ENCODE peak calls at places on chromosome 11, in eight cellular contexts. R is IMR-90, B is breast epithelium, I is prostate gland, J is gastrocnemius medialis, L is vagina, V is heart left ventricle, U is tibial nerve. M is an unnamed sample.
A peak's percentile ranks its signal among the peaks of the same experiment; 100 is the strongest.

GRCh38 chr11:131739243-131739882 is 368.9 kb downstream of the NTM start:
- DNase-seq in R (peak; percentile 40), B (no peak), I (no peak), L (no peak), V (no peak), J (no peak), U (no peak), M (no peak)

GRCh38 chr11:69244286-69244685 is 49.7 kb upstream of the MYEOV start:
- DNase-seq in L (peak; percentile 77), R (no peak), U (no peak), V (no peak), J (no peak), B (no peak), I (no peak), M (no peak)

GRCh38 chr11:117743121-117743815 is 53.7 kb downstream of the DSCAML1 start:
- DNase-seq in B (no peak), I (no peak), J (no peak), V (no peak), R (no peak), U (no peak), L (no peak), M (no peak)

GRCh38 chr11:10493041-10493663 is 38.1 kb downstream of the AMPD3 start:
- DNase-seq in J (no peak), V (no peak), B (no peak), R (no peak), I (no peak), U (no peak), L (peak; percentile 91), M (no peak)

GRCh38 chr11:102810943-102811528 is 13.1 kb upstream of the MMP1 start:
- DNase-seq in B (no peak), J (no peak), I (no peak), L (no peak), R (peak; percentile 45), U (no peak), V (no peak), M (no peak)

GRCh38 chr11:117230286-117230961 is 1.4 kb downstream of the PCSK7 start:
- DNase-seq in U (no peak), J (no peak), B (no peak), L (no peak), I (no peak), R (peak; percentile 51), V (no peak), M (no peak)

GRCh38 chr11:60349990-60350389 is 22.9 kb downstream of the MS4A6E start:
- DNase-seq in B (no peak), V (no peak), L (no peak), U (no peak), R (no peak), I (no peak), J (no peak), M (no peak)

GRCh38 chr11:12085371-12086251 is 24.8 kb upstream of the MICAL2 start:
- DNase-seq in R (peak; percentile 64), L (no peak), I (no peak), V (no peak), U (no peak), B (no peak), J (no peak), M (no peak)

GRCh38 chr11:120324932-120325810 is at the start of gene TLCD5:
- DNase-seq in R (peak; percentile 68), B (no peak), V (peak; percentile 83), J (no peak), I (peak; percentile 46), L (no peak), U (peak; percentile 33), M (peak; percentile 72)

GRCh38 chr11:123216249-123216648 is 21.2 kb upstream of the CLMP start:
- DNase-seq in B (no peak), R (no peak), I (no peak), V (no peak), L (no peak), J (no peak), U (no peak), M (no peak)

GRCh38 chr11:133163463-133164419 is 368.6 kb downstream of the OPCML start:
- DNase-seq in L (no peak), R (peak; percentile 20), I (peak; percentile 20), V (peak; percentile 45), U (no peak), B (no peak), J (no peak), M (no peak)

GRCh38 chr11:113410414-113411135 is 23.0 kb downstream of the ANKK1 start:
- DNase-seq in V (no peak), J (no peak), B (no peak), L (no peak), R (no peak), U (no peak), I (no peak), M (no peak)

GRCh38 chr11:75371930-75372876 is 20.7 kb upstream of the ARRB1 start:
- DNase-seq in R (no peak), U (no peak), V (no peak), B (no peak), I (peak; percentile 78), J (no peak), L (no peak), M (no peak)

GRCh38 chr11:80606726-80607125 is 1165.9 kb upstream of the TENM4 start:
- DNase-seq in J (no peak), R (no peak), U (no peak), I (no peak), L (no peak), B (no peak), V (no peak), M (no peak)

GRCh38 chr11:107736546-107736945 is 24.7 kb upstream of the SLN start:
- DNase-seq in L (no peak), V (no peak), U (no peak), J (no peak), B (no peak), I (no peak), R (no peak), M (no peak)

GRCh38 chr11:126393143-126393542 is 37.7 kb downstream of the ST3GAL4 start:
- DNase-seq in R (no peak), J (no peak), L (no peak), I (no peak), V (no peak), U (peak; percentile 5), B (no peak), M (no peak)

GRCh38 chr11:77073328-77074001 is 6.7 kb downstream of the CAPN5 start:
- DNase-seq in B (peak; percentile 65), R (peak; percentile 94), J (peak; percentile 72), I (peak; percentile 38), U (peak; percentile 85), V (peak; percentile 90), L (no peak), M (peak; percentile 96)

GRCh38 chr11:108160970-108161566 is 39.7 kb downstream of the ACAT1 start:
- DNase-seq in J (no peak), U (no peak), V (no peak), I (no peak), B (no peak), L (no peak), R (no peak), M (no peak)

GRCh38 chr11:64729851-64730382 is 6.9 kb upstream of the NRXN2 start:
- DNase-seq in J (no peak), B (no peak), V (no peak), I (no peak), R (no peak), U (no peak), L (no peak), M (no peak)

GRCh38 chr11:65888163-65888814 is at the start of gene FIBP:
- DNase-seq in J (peak; percentile 97), R (peak; percentile 96), I (peak; percentile 97), B (peak; percentile 97), V (peak; percentile 98), L (no peak), U (peak; percentile 94), M (peak; percentile 98)
- TF ChIP-seq POLR2A in J (peak; percentile 80), R (peak; percentile 65), I (peak; percentile 80), B (peak; percentile 53), V (no peak), L (peak; percentile 87), U (peak; percentile 93), M (peak; percentile 92)

GRCh38 chr11:93623938-93624337 is 37.5 kb upstream of the CEP295 start:
- DNase-seq in J (no peak), R (no peak), U (no peak), I (no peak), V (no peak), B (no peak), L (no peak), M (no peak)
- H3K4me3 ChIP-seq in J (no peak overlapping the region), R (no peak overlapping the region), U (no peak overlapping the region), I (no peak overlapping the region), V (no peak overlapping the region), B (no peak overlapping the region), L (no peak overlapping the region), M (no peak overlapping the region)

GRCh38 chr11:15149050-15149449 is 34.3 kb downstream of the INSC start:
- DNase-seq in B (no peak), R (no peak), L (no peak), I (no peak), U (no peak), J (no peak), V (no peak), M (no peak)
- TF ChIP-seq POLR2A in B (no peak), R (no peak), L (no peak), I (no peak), U (no peak), J (no peak), V (no peak), M (no peak)

DNA sequence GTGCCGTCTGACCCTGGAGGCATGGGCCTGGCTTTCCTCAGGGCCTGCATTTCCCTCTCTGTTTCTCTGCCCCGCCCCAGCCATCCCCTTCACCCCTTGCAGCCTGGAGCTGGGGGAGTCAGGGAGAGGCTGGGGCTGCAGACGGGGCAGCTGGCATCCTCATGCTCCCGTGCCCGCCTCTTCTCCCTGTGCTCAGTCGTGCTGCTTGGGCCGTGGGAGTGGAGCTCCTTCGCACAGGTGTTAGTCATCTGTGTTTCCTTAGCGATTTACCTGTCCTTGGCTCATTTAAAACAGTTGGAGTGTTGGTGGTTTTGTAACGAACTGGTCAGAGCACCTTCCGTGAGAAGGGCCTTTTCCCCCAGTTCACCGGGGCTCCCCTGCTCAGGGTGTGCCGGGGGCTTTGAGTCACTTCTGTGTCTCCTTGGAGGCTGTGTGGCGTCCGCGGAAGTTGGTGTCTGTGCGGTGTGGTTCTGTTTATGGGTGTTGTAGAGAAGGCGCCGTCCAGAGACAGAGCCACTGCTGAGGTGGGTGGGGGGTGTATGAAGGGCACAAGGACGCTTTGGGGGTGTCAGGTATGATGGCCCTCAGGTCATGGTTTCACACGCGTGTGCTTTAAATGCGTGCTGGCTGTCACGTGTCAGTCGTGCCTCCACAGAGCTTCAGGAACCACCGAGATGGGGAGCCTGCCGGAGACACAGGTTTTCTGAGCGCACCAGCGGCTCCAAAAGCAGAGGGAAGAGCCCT is 19.5 kb downstream of the BRSK2 start:
- DNase-seq in R (no peak), L (no peak), U (no peak), V (no peak), I (no peak), B (no peak), J (no peak), M (no peak)
- H3K4me3 ChIP-seq in R (no peak overlapping the region), L (no peak overlapping the region), U (no peak overlapping the region), V (no peak overlapping the region), I (no peak overlapping the region), B (no peak overlapping the region), J (no peak overlapping the region), M (no peak overlapping the region)

M was measured in uterus.